ENCODE peak calls at places on chromosomes 4 and X, in four cellular contexts. O is kidney epithelial cell, I is tibial nerve, K is transverse colon. B is an unnamed sample.

GRCh38 chrX:130109429-130110378 is 593 bp downstream of the ELF4 start:
- DNase-seq in O (no peak), K (no peak), I (no peak), B (no peak)

GRCh38 chr4:52263612-52264011 is 212.5 kb downstream of the SPATA18 start:
- DNase-seq in O (no peak), I (no peak), K (no peak), B (no peak)

GRCh38 chr4:25904748-25905082 is 9.3 kb upstream of the SMIM20 start:
- DNase-seq in I (no peak), O (no peak), K (no peak), B (no peak)

GRCh38 chrX:50100188-50100587 is 100.6 kb downstream of the AKAP4 start:
- DNase-seq in O (no peak), I (no peak), K (no peak), B (no peak)

GRCh38 chr4:98945297-98945850 is 16.4 kb upstream of the EIF4E start:
- DNase-seq in O (no peak), K (no peak), I (no peak), B (no peak)

GRCh38 chr4:73704314-73705055 is 35.9 kb upstream of the CXCL8 start:
- DNase-seq in I (peak; percentile 43), O (peak; percentile 98), K (peak; percentile 27), B (peak; percentile 97)

GRCh38 chrX:20968996-20969395 is 405.2 kb upstream of the CNKSR2 start:
- DNase-seq in O (no peak), K (no peak), I (no peak), B (no peak)

GRCh38 chr4:176404591-176404990 is 84.8 kb downstream of the SPCS3 start:
- DNase-seq in I (no peak), K (no peak), O (no peak), B (no peak)

GRCh38 chrX:49193542-49193964 is 6.4 kb downstream of the SYP start:
- DNase-seq in I (no peak), K (no peak), O (no peak), B (no peak)

GRCh38 chr4:94561249-94562024 is 109.7 kb downstream of the PDLIM5 start:
- DNase-seq in I (no peak), K (no peak), O (no peak), B (peak; percentile 44)

GRCh38 chr4:80197132-80197573 is at the start of gene PRDM8:
- DNase-seq in O (no peak), I (no peak), K (no peak), B (no peak)

GRCh38 chr4:8539661-8540060 is 40.5 kb upstream of the GPR78 start:
- DNase-seq in K (no peak), I (no peak), O (no peak), B (no peak)

GRCh38 chr4:10180927-10181744 is 64.5 kb upstream of the WDR1 start:
- DNase-seq in O (no peak), I (no peak), K (no peak), B (no peak)

GRCh38 chr4:112516401-112517066 is 554 bp upstream of the NEUROG2 start:
- DNase-seq in O (no peak), I (no peak), K (no peak), B (no peak)

GRCh38 chrX:120380699-120381098 is 18.8 kb downstream of the ATP1B4 start:
- DNase-seq in O (no peak), I (no peak), K (no peak), B (no peak)
- TF ChIP-seq CTCF in O (peak; percentile 24), I (peak; percentile 9), K (peak; percentile 35), B (peak; percentile 38)

DNA sequence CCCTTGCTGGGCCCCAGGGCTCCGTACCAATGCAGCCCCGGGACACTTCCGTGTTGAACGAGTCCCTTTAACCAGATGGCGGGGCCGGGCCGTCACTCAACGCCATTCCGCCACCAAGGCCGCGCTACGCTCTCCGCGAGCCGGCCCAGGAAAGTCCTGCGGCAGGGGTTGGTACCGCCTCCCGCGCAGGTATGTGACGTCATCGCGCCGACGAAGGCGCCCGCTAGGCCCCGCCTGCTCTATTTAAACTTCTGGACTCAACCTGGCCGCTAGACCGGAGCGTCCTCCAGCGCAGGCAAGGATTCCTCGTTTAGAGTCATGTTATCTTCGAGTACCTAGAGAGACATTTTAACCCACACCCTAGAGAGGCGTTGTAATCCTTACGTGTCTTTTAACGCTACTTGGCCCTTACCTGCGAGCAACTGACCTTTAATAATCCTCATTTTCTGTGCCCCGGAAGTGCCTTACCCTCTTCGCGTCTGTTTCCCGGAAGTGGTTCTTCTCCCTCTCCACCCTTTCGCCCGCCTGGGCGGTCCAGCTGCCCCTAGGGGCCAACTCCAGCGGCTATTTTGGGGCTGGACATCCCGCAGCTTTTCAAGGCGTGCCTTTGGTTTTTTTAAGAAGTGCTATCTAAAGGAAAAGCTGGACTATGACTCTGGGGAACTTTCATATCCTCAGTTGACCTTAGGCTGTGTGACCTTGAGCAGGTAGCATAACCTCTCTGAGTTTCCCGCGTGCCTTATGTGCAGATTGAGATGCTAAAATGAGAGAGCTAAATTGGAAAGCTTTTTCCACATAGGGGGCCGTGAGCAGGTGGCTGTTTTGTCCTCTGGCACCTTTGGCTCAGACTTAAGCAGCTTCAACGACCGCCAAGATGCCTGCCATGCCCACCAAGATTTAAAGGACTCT is at the start of gene PNPLA4:
- DNase-seq in O (peak; percentile 39), I (peak; percentile 26), K (peak; percentile 93), B (peak; percentile 18)
- TF ChIP-seq CTCF in O (no peak), I (peak; percentile 31), K (peak; percentile 15), B (peak; percentile 28)

GRCh38 chr4:102541708-102542107 is 40.5 kb downstream of the NFKB1 start:
- DNase-seq in O (no peak), K (peak; percentile 20), I (no peak), B (no peak)
- TF ChIP-seq CTCF in O (no peak), K (no peak), I (no peak), B (no peak)

DNA sequence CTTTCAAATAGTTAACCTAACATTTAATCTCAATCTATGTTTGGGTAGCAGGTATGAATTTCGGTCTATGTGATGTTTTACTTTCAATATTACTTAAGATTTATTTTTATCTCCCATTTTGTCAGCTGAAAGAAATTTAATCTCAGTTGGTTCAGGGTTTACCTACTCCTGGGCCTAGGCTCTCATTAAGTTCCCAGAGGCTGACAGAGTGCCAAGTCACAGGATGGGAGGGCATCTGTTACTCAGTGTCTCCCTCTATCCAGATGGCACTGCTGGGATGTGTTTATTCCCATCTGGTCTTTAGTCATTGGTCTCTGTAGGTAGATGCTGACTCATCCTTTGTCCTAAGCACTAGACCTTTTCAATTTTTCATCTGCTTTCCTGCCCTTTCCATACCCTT is 129.4 kb upstream of the ARSJ start:
- DNase-seq in K (no peak), I (no peak), O (peak; percentile 19), B (no peak)
- TF ChIP-seq CTCF in K (no peak), I (no peak), O (no peak), B (no peak)

B was measured in astrocyte of the cerebellum.